ENCODE peak calls at places on chromosomes 7 and 10, in five cellular contexts. Z is Peyer's patch, F is RWPE1, D is transverse colon, Y is midbrain. G is an unnamed sample.

GRCh38 chr7:92698237-92698841 is 108.1 kb upstream of the FAM133B start:
- DNase-seq in Z (no peak), F (peak), D (peak), Y (peak), G (no peak)

GRCh38 chr7:41599760-41600159 is 103.1 kb downstream of the INHBA start:
- DNase-seq in Z (no peak), F (no peak), D (no peak), Y (no peak), G (no peak)

GRCh38 chr7:2031496-2031895 is 201.2 kb downstream of the MAD1L1 start:
- DNase-seq in Z (no peak), F (no peak), D (no peak), Y (no peak), G (no peak)

GRCh38 chr10:34547695-34548094 is 267.4 kb downstream of the PARD3 start:
- DNase-seq in Z (no peak), F (no peak), D (no peak), Y (no peak), G (no peak)

GRCh38 chr10:84066202-84066601 is 73.1 kb upstream of the GHITM start:
- DNase-seq in Z (no peak), F (no peak), D (no peak), Y (no peak), G (no peak)

GRCh38 chr7:7323352-7323751 is 141.0 kb downstream of the C1GALT1 start:
- DNase-seq in Z (no peak), F (no peak), D (no peak), Y (no peak), G (no peak)

GRCh38 chr7:137656850-137657232 is 189.9 kb downstream of the DGKI start:
- DNase-seq in Z (no peak), F (no peak), D (no peak), Y (no peak), G (no peak)

GRCh38 chr10:113386005-113386404 is 166.8 kb upstream of the HABP2 start:
- DNase-seq in Z (no peak), F (peak), D (no peak), Y (no peak), G (no peak)

GRCh38 chr10:133461027-133461426 is 7.3 kb downstream of the SCART1 start:
- DNase-seq in Z (peak), F (no peak), D (no peak), Y (no peak), G (no peak)

G was measured in stimulated activated CD8-positive, alpha-beta memory T cell treated with anti-CD3 and anti-CD28 coated beads, Interleukin-7, amount 100 ng/mL, for 1 hour.